ENCODE peak calls at places on chromosomes 7 and 10, in eight cellular contexts. W is kidney; L is neural progenitor cell; M is cardiac muscle cell; P is tibial artery; O is fibroblast of lung; S is CD8-positive, alpha-beta T cell; A is heart left ventricle. T is an unnamed sample.

GRCh38 chr10:34377833-34378232 is 437.3 kb downstream of the PARD3 start:
- DNase-seq in O (no peak), M (no peak), S (no peak), L (no peak), P (no peak), W (no peak), A (no peak), T (no peak)

GRCh38 chr7:149248777-149249176 is 9.3 kb downstream of the ZNF212 start:
- DNase-seq in M (no peak), W (no peak), P (no peak), L (no peak), O (no peak), A (no peak), S (no peak), T (no peak)

GRCh38 chr7:521221-522070 is 1.8 kb upstream of the PDGFA start:
- DNase-seq in W (peak), L (peak), S (no peak), P (peak), M (peak), A (peak), O (no peak), T (peak)

GRCh38 chr10:6958254-6958653 is 378.2 kb upstream of the PRKCQ start:
- DNase-seq in O (no peak), L (no peak), M (peak), A (no peak), S (no peak), P (no peak), W (no peak), T (no peak)

GRCh38 chr10:49394933-49395740 is 752 bp downstream of the DRGX start:
- DNase-seq in O (no peak), A (no peak), P (no peak), L (peak), M (peak), W (peak), S (no peak), T (no peak)

GRCh38 chr7:155166673-155167370 is 96.7 kb downstream of the HTR5A start:
- DNase-seq in S (no peak), M (no peak), P (no peak), L (no peak), O (peak), W (no peak), A (no peak), T (peak)

GRCh38 chr10:25056726-25057125 is 40.3 kb downstream of the THNSL1 start:
- DNase-seq in L (no peak), A (no peak), P (no peak), W (no peak), S (no peak), M (no peak), O (no peak), T (no peak)

GRCh38 chr7:153389261-153389660 is 629.7 kb downstream of the ACTR3B start:
- DNase-seq in S (no peak), L (no peak), W (no peak), M (no peak), A (no peak), O (no peak), P (no peak), T (no peak)

GRCh38 chr10:130215076-130215917 is 79.1 kb downstream of the GLRX3 start:
- DNase-seq in A (no peak), O (no peak), M (no peak), S (no peak), W (no peak), P (peak), L (no peak), T (no peak)

GRCh38 chr10:88062385-88062784 is 199.0 kb downstream of the PTEN start:
- DNase-seq in L (no peak), W (no peak), S (no peak), P (no peak), A (no peak), M (peak), O (peak), T (no peak)

GRCh38 chr10:127740596-127740995 is 3.6 kb downstream of the FOXI2 start:
- DNase-seq in L (no peak), A (no peak), S (no peak), W (no peak), M (no peak), P (no peak), O (no peak), T (no peak)

GRCh38 chr7:156492170-156492569 is 148.4 kb upstream of the RNF32 start:
- DNase-seq in W (no peak), M (no peak), P (no peak), L (no peak), S (no peak), A (no peak), O (no peak), T (no peak)

GRCh38 chr10:43297534-43297933 is 30.7 kb upstream of the RASGEF1A start:
- DNase-seq in O (no peak), W (no peak), S (no peak), P (no peak), A (no peak), L (no peak), M (no peak), T (no peak)

GRCh38 chr7:916291-916941 is 38.1 kb downstream of the ADAP1 start:
- DNase-seq in P (no peak), L (no peak), M (no peak), W (peak), S (peak), A (no peak), O (no peak), T (no peak)

GRCh38 chr7:92809397-92810241 is 26.8 kb downstream of the CDK6 start:
- DNase-seq in W (no peak), P (peak), A (peak), S (peak), M (peak), O (peak), L (peak), T (peak)

GRCh38 chr7:66353547-66353946 is 148.4 kb downstream of the TPST1 start:
- DNase-seq in A (no peak), L (no peak), O (peak), W (no peak), P (no peak), S (no peak), M (no peak), T (no peak)

GRCh38 chr7:127361736-127362135 is 30.8 kb downstream of the ZNF800 start:
- DNase-seq in S (no peak), W (no peak), M (no peak), P (no peak), O (no peak), L (no peak), A (no peak), T (no peak)

GRCh38 chr10:14116021-14116420 is 214.7 kb downstream of the FRMD4A start:
- DNase-seq in S (no peak), O (no peak), L (no peak), A (no peak), M (no peak), W (no peak), P (no peak), T (no peak)

GRCh38 chr10:29736325-29737208 is 101.8 kb upstream of the SVIL start:
- DNase-seq in O (peak), M (peak), W (peak), S (no peak), L (peak), P (peak), A (peak), T (peak)

GRCh38 chr7:104650991-104651680 is 322.7 kb downstream of the LHFPL3 start:
- DNase-seq in W (no peak), P (no peak), O (no peak), S (no peak), L (no peak), A (no peak), M (no peak), T (no peak)

GRCh38 chr7:130065500-130066152 is 4.7 kb upstream of the KLHDC10 start:
- DNase-seq in M (no peak), L (no peak), P (no peak), O (peak), S (no peak), W (no peak), A (no peak), T (no peak)

GRCh38 chr7:135958173-135958572 is 19.0 kb downstream of the MTPN start:
- DNase-seq in W (no peak), M (no peak), P (no peak), S (no peak), O (no peak), L (no peak), A (no peak), T (no peak)

GRCh38 chr7:155168607-155169006 is 98.5 kb downstream of the HTR5A start:
- DNase-seq in W (no peak), P (no peak), M (no peak), A (no peak), L (no peak), S (no peak), O (no peak), T (no peak)

GRCh38 chr10:77533887-77534278 is 103.7 kb downstream of the KCNMA1 start:
- DNase-seq in P (no peak), M (no peak), L (no peak), W (no peak), S (no peak), A (no peak), O (no peak), T (no peak)

GRCh38 chr10:130999376-131000202 is 311.9 kb downstream of the TCERG1L start:
- DNase-seq in A (no peak), W (no peak), L (no peak), O (no peak), P (no peak), S (no peak), M (no peak), T (no peak)

GRCh38 chr10:48251152-48251524 is 23.4 kb downstream of the FRMPD2 start:
- DNase-seq in S (no peak), M (no peak), W (no peak), L (no peak), O (no peak), A (no peak), P (no peak), T (peak)

GRCh38 chr7:46390042-46390441 is 469.0 kb upstream of the IGFBP3 start:
- DNase-seq in P (no peak), S (no peak), L (no peak), W (no peak), M (no peak), O (no peak), A (no peak), T (no peak)

GRCh38 chr10:21002097-21002878 is 105.2 kb upstream of the NEBL start:
- DNase-seq in O (peak), S (no peak), A (no peak), W (no peak), M (no peak), L (no peak), P (no peak), T (no peak)

GRCh38 chr7:129771201-129771927 is 159.8 kb downstream of the NRF1 start:
- DNase-seq in P (no peak), W (peak), M (no peak), A (no peak), S (no peak), O (no peak), L (no peak), T (no peak)

GRCh38 chr7:152520861-152521302 is 85.1 kb upstream of the KMT2C start:
- DNase-seq in P (no peak), O (no peak), L (no peak), M (peak), W (peak), S (no peak), A (no peak), T (no peak)

DNA sequence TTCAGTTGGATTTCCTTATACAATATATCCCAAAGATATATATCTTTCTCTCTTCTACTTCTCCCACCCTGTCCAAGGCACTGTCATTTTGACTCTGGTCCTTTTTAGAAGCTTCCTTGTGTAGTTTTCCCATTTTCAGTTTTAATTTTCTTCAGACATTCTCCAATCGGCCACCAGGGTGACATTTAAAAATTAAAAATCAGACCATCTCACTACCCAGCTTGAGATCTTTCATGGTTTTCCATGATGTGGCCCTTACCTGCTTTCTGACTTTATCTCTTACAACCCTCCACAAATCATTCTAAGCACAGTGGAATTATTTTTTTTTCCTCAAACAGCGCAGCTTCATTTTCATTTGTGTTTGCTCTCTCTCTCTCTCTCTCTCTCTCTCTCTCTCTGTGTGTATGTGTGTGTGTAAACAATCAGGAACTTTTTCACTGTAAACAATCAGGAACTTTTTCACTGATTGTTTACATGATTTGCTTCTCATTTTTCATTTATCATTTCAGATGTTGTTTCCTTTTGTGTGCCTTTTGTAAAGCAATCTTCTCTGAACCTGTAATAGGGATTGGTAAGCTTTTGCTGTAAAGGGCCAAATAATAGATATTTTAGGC is 348.8 kb downstream of the ATRNL1 start:
- DNase-seq in O (peak), S (no peak), A (no peak), L (no peak), P (no peak), M (no peak), W (no peak), T (no peak)
- TF ChIP-seq CTCF in O (peak), S (no peak), A (no peak), L (peak), P (no peak), M (no peak), W (no peak), T (peak)

GRCh38 chr7:55477781-55478374 is 94.4 kb downstream of the VOPP1 start:
- DNase-seq in M (no peak), O (peak), W (peak), L (no peak), A (no peak), S (no peak), P (no peak), T (no peak)

GRCh38 chr7:55476071-55476803 is 96.1 kb downstream of the VOPP1 start:
- DNase-seq in S (no peak), L (no peak), O (peak), M (no peak), W (peak), P (no peak), A (no peak), T (peak)

GRCh38 chr7:55476852-55477780 is 95.2 kb downstream of the VOPP1 start:
- DNase-seq in S (no peak), A (no peak), O (no peak), W (peak), P (no peak), M (no peak), L (no peak), T (no peak)

GRCh38 chr7:55481126-55481525 is 91.2 kb downstream of the VOPP1 start:
- DNase-seq in L (no peak), P (no peak), O (no peak), M (no peak), S (no peak), W (no peak), A (no peak), T (no peak)

DNA sequence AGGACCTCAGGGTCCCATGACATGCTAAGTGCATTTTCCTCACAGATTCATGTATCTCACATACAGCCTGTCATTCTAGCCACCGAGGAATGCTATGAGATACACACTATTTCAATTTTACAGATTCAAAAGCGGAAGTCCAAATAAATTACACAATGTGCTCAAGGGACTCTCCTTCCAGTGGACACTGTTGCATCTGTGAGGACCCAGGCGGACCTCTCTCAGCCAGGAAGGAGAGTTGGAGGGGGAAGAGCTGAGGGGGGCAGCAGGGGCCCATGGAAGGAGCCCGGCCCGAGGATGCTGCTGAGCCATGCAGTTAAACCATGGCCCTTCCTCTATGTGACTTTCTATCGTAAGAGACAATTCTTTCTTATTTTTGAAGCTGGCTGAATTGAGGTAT is 93.6 kb downstream of the VOPP1 start:
- DNase-seq in L (no peak), M (no peak), S (no peak), P (no peak), W (peak), A (no peak), O (no peak), T (no peak)
- H3K4me3 ChIP-seq in L (no peak), M (no peak), S (no peak), P (no peak), W (no peak), A (no peak), O (no peak), T (no peak)

GRCh38 chr10:93993782-93994668 is at the start of gene PLCE1:
- DNase-seq in A (peak), P (peak), M (peak), L (peak), O (peak), S (no peak), W (peak), T (peak)

GRCh38 chr10:93991596-93992284 is 2.0 kb upstream of the PLCE1 start:
- DNase-seq in S (no peak), W (peak), A (peak), P (peak), O (peak), M (peak), L (peak), T (peak)

GRCh38 chr10:93993414-93993781 is 333 bp upstream of the PLCE1 start:
- DNase-seq in M (no peak), W (no peak), S (no peak), O (no peak), A (no peak), L (no peak), P (no peak), T (no peak)

GRCh38 chr10:93991101-93991500 is 2.6 kb upstream of the PLCE1 start:
- DNase-seq in O (peak), A (no peak), S (no peak), M (no peak), L (no peak), P (no peak), W (no peak), T (no peak)

DNA sequence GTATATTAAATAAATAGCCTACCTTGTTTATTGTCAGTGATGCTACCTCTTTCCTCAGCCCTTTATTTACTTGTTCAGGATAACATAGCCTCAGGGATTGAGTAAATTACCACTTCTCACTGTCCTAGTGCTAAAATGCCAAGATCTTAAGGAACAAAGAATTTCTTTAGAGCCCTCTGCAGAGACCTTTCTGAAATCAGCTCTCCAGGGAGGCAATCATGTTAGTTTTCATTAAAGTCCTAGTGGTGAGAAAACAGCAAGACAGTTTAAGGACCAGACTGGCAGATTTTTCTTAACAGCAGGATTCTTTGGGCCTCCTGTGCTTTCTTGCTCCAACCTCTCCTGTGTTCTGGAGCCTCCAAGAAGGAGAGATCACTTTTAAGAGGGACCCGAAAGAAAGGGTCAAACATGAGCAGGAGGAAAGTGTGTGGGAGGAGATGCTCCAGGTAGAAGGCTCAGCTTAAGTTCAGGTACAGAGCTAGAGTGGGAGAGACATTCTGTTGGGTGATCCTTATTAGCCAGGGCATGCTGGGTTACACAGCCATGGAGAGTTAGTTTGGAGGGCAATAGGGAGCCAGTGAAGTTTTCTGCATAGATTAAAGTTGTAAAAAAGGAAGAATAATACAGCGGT is 1.2 kb upstream of the PLCE1 start:
- DNase-seq in M (no peak), P (no peak), O (peak), W (no peak), L (peak), S (no peak), A (no peak), T (peak)
- TF ChIP-seq CTCF in M (peak), P (no peak), O (peak), W (no peak), L (peak), S (no peak), A (no peak), T (no peak)

DNA sequence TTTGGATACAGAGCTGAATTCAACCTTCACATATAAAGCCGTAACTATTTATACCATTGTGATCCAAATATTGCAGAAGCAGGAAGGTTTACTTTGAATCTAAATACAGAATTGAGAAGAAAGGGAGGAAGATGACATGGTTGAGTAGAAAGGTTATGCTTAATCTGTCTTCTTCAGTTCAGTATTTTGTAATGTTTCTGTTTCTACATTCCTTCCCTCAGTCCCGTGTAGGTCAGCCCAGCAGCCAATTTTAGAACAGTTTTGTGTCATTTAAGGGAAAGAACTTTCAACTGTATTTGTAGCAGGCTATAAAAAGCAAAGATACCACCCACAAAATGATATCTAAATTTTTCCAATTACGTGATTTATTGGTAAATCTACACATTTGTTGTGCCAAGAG is 97.4 kb downstream of the CPED1 start:
- DNase-seq in P (peak), O (peak), M (no peak), A (no peak), W (no peak), L (no peak), S (no peak), T (no peak)
- H3K4me3 ChIP-seq in P (peak), O (no peak), M (no peak), A (no peak), W (no peak), L (no peak), S (no peak), T (no peak)